ENCODE peak calls at places on chromosomes 1 and 21, in nine cellular contexts. T, Q, O, B, Y, E, M, K and I are unnamed samples.

GRCh38 chr1:9737057-9737456 is 85.5 kb downstream of the PIK3CD start:
- DNase-seq in Y (no peak), K (no peak), O (peak), Q (peak), T (no peak), E (no peak), M (no peak), B (no peak), I (no peak)

GRCh38 chr1:38221006-38221649 is 174.5 kb upstream of the POU3F1 start:
- DNase-seq in O (no peak), E (peak), M (peak), Q (no peak), B (no peak), T (no peak), Y (no peak), K (no peak), I (no peak)

GRCh38 chr1:219155140-219155539 is 18.5 kb upstream of the LYPLAL1 start:
- DNase-seq in Q (no peak), B (no peak), T (no peak), E (peak), M (no peak), O (no peak), Y (no peak), K (no peak), I (no peak)

GRCh38 chr1:186927884-186928283 is 99.1 kb downstream of the PLA2G4A start:
- DNase-seq in Q (no peak), K (peak), E (no peak), M (no peak), B (no peak), Y (no peak), O (no peak), T (no peak), I (no peak)

GRCh38 chr1:46204406-46204742 is 1.2 kb downstream of the LURAP1 start:
- DNase-seq in Q (peak), T (no peak), O (no peak), E (no peak), K (no peak), B (no peak), M (peak), Y (no peak), I (no peak)

GRCh38 chr1:20371411-20371810 is 80.7 kb downstream of the VWA5B1 start:
- DNase-seq in E (peak), Q (no peak), B (no peak), T (no peak), O (no peak), K (no peak), Y (no peak), M (peak), I (no peak)

GRCh38 chr1:205301220-205301821 is 20.2 kb downstream of the NUAK2 start:
- DNase-seq in B (peak), E (peak), Y (peak), K (peak), M (peak), T (no peak), O (no peak), Q (no peak), I (peak)

GRCh38 chr1:74714429-74715362 is 18.2 kb downstream of the CRYZ start:
- DNase-seq in O (no peak), E (peak), B (no peak), K (no peak), Q (no peak), Y (no peak), T (no peak), M (no peak), I (no peak)

GRCh38 chr1:30382496-30382895 is 340.9 kb downstream of the MATN1 start:
- DNase-seq in O (no peak), B (no peak), Q (no peak), M (no peak), Y (no peak), K (no peak), E (no peak), T (no peak), I (no peak)

GRCh38 chr21:38455403-38455802 is 42.9 kb downstream of the ERG start:
- DNase-seq in E (no peak), O (no peak), B (no peak), Y (no peak), M (peak), K (no peak), T (no peak), Q (no peak), I (no peak)

GRCh38 chr1:43232071-43232470 is 37.7 kb upstream of the TMEM125 start:
- DNase-seq in E (peak), O (no peak), B (no peak), T (no peak), M (peak), K (no peak), Y (peak), Q (no peak), I (no peak)

GRCh38 chr1:215526147-215526845 is 40.8 kb upstream of the KCTD3 start:
- DNase-seq in O (no peak), T (no peak), Q (no peak), K (peak), Y (no peak), M (peak), E (peak), B (peak), I (no peak)

GRCh38 chr1:110672753-110673108 is 2.0 kb downstream of the KCNA3 start:
- DNase-seq in Y (no peak), T (no peak), B (no peak), Q (no peak), M (no peak), E (no peak), O (no peak), K (peak), I (no peak)

GRCh38 chr1:53145942-53146708 is 3.7 kb upstream of the SLC1A7 start:
- DNase-seq in K (peak), B (peak), E (peak), T (peak), M (peak), Q (peak), O (no peak), Y (peak), I (no peak)

GRCh38 chr1:66262233-66262632 is 271.7 kb upstream of the SGIP1 start:
- DNase-seq in T (no peak), M (peak), K (no peak), Y (peak), O (no peak), B (no peak), E (peak), Q (no peak), I (no peak)

GRCh38 chr1:15352122-15352957 is 57.3 kb upstream of the EFHD2 start:
- DNase-seq in B (peak), E (peak), Y (peak), Q (no peak), O (no peak), M (peak), T (peak), K (peak), I (no peak)

GRCh38 chr1:95562230-95562629 is 328.2 kb downstream of the RWDD3 start:
- DNase-seq in K (no peak), Y (no peak), Q (no peak), E (no peak), O (no peak), T (no peak), M (no peak), B (no peak), I (no peak)

DNA sequence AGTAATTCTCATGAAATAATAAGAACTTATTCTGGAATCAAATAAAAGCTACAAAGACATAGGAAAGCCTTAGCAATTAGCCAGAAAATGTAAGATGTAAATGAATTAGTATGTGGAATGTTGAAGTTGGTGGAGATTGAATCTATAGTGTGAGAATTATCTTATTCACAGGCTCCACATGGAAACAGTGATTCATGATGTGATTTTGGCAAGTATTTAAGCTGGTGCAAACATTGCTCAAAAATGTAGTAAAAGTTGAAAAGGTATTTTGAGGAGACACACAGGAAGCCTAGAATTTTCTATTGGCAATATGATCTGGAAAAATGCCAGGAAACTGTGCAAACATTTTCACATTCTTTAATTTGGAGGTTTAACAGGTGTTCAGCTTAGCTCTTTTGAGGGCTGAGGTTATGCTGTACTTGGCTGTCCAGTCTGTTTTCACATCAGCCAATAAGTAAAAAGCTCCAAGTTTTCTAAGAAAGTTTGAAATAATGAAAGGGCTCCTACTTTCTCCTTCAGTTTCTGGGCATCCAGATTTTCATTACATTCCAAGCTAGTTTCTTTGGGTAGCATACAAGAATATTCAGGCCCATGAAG is 327.3 kb downstream of the RWDD3 start:
- DNase-seq in E (no peak), Y (no peak), B (no peak), M (no peak), Q (no peak), K (no peak), O (no peak), T (no peak), I (no peak)
- H3K4me3 ChIP-seq in E (no peak), Y (no peak), B (no peak), M (no peak), Q (no peak), K (no peak), O (no peak), T (no peak), I (no peak)

DNA sequence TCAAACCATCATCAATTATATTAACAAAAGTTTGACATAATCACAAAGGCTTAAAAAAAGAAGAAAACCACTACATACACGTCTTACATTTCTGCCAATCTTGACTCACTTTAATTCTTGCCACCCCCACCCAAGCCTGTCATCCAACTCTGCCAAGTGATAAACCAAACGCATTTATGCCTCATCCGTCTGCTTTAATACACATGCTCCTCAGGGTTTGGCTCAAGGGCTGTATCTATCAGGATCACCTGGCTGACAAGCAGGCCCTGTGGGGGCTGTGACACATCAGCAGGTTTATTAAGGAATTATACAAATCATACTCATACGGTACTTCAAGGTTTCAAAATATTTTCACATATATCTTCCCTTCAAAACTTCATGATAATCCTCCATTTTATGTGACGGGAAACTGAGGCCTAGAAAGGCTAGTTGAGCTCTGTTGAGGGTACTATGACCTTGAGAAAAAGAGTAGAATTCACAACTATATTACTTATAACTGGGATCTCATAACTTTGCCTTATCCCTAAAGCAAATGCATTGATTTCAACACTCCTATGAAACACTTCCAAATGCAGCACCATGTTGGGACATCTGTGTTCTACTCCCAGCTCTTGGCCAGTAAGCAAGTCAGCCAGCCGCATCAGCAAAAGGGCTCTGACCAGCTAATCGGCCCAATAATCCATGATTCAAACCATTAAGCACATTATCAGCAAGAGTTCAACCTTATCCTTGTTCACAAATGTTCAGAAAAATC is 8.7 kb downstream of the SORT1 start:
- DNase-seq in K (no peak), M (no peak), Y (no peak), T (no peak), E (peak), O (no peak), B (no peak), Q (no peak), I (no peak)
- H3K4me3 ChIP-seq in K (no peak), M (no peak), Y (no peak), T (no peak), E (no peak), O (no peak), B (no peak), Q (no peak), I (no peak)

DNA sequence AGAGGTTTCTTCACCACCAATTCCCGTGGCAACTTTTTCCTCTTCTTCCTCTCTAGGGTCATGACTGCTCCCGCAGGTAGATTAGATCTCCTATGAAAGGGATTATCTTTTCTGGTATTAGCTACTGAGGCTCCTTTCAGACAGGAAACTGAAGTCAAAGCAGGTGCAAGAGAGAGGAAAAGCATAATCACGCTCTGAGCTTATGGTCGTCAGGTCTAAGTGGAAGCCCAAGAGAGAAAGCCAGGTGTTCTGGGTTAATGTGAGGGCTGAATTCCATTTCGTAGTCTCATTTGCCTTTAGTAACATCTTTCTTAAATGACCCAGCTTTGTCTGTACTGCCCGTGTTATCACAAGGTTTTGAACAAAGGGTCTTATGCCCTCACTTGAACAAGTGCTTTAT is 8.3 kb upstream of the MAP3K21 start:
- DNase-seq in Q (no peak), K (no peak), Y (no peak), O (no peak), E (no peak), B (no peak), T (no peak), M (no peak), I (no peak)
- H3K4me3 ChIP-seq in Q (no peak), K (no peak), Y (no peak), O (no peak), E (no peak), B (no peak), T (no peak), M (no peak), I (no peak)

GRCh38 chr1:150272379-150272840 is at the start of gene C1orf54:
- DNase-seq in T (no peak), B (no peak), Q (peak), K (no peak), Y (no peak), O (peak), E (peak), M (peak), I (peak)
- H3K4me3 ChIP-seq in T (no peak), B (no peak), Q (peak), K (no peak), Y (no peak), O (peak), E (peak), M (no peak), I (peak)

GRCh38 chr1:178284059-178284458 is 190.2 kb downstream of the RASAL2 start:
- DNase-seq in Y (no peak), Q (no peak), K (no peak), E (no peak), M (no peak), O (no peak), T (no peak), B (no peak), I (no peak)
- H3K4me3 ChIP-seq in Y (no peak), Q (no peak), K (no peak), E (no peak), M (no peak), O (no peak), T (no peak), B (no peak), I (no peak)

GRCh38 chr1:150162862-150163706 is 13.4 kb downstream of the PLEKHO1 start:
- DNase-seq in Q (peak), B (peak), Y (peak), E (peak), M (peak), O (peak), T (peak), K (peak), I (peak)

GRCh38 chr1:150161747-150162581 is 12.2 kb downstream of the PLEKHO1 start:
- DNase-seq in K (no peak), Y (no peak), O (no peak), Q (peak), T (no peak), M (peak), B (no peak), E (no peak), I (no peak)

GRCh38 chr1:150159550-150159949 is 9.8 kb downstream of the PLEKHO1 start:
- DNase-seq in B (no peak), Y (no peak), M (no peak), T (no peak), K (no peak), O (no peak), E (no peak), Q (no peak), I (no peak)

GRCh38 chr1:150162582-150162861 is 12.8 kb downstream of the PLEKHO1 start:
- DNase-seq in B (no peak), E (no peak), O (no peak), M (no peak), K (no peak), Q (no peak), Y (no peak), T (no peak), I (no peak)

GRCh38 chr1:150160964-150161626 is 11.4 kb downstream of the PLEKHO1 start:
- DNase-seq in E (no peak), B (no peak), Y (no peak), K (no peak), M (no peak), O (no peak), Q (no peak), T (no peak), I (no peak)
- H3K4me3 ChIP-seq in E (no peak), B (no peak), Y (no peak), K (no peak), M (no peak), O (no peak), Q (no peak), T (no peak), I (no peak)